ENCODE peak calls at places on chromosomes 1 and 21, in six cellular contexts. One of them, this sample, is unnamed.

GRCh38 chr21:44742418-44743153 is 31.2 kb upstream of the TSPEAR start:
- DNase-seq in mesendoderm: no peak
- DNase-seq in amygdala: no peak
- DNase-seq in cardiac fibroblast: peak; percentile 38
- DNase-seq in EH: peak; percentile 14
- DNase-seq in epithelial cell of esophagus: peak; percentile 34
- DNase-seq in this sample: peak; percentile 54

GRCh38 chr1:181111559-181111958 is 23.1 kb downstream of the IER5 start:
- DNase-seq in epithelial cell of esophagus: peak; percentile 71
- DNase-seq in mesendoderm: no peak
- DNase-seq in EH: peak; percentile 72
- DNase-seq in amygdala: no peak
- DNase-seq in cardiac fibroblast: peak; percentile 83
- DNase-seq in this sample: peak; percentile 67

GRCh38 chr1:15224259-15224869 is 22.7 kb upstream of the FHAD1 start:
- DNase-seq in cardiac fibroblast: no peak
- DNase-seq in epithelial cell of esophagus: no peak
- DNase-seq in mesendoderm: no peak
- DNase-seq in amygdala: peak; percentile 25
- DNase-seq in EH: no peak
- DNase-seq in this sample: no peak

GRCh38 chr1:241401156-241401555 is 44.2 kb upstream of the RGS7 start:
- DNase-seq in epithelial cell of esophagus: no peak
- DNase-seq in EH: no peak
- DNase-seq in mesendoderm: no peak
- DNase-seq in cardiac fibroblast: peak; percentile 53
- DNase-seq in amygdala: no peak
- DNase-seq in this sample: no peak

GRCh38 chr1:119613769-119614358 is 34.2 kb downstream of the ZNF697 start:
- DNase-seq in cardiac fibroblast: peak; percentile 91
- DNase-seq in mesendoderm: peak; percentile 93
- DNase-seq in epithelial cell of esophagus: peak; percentile 89
- DNase-seq in EH: peak; percentile 87
- DNase-seq in amygdala: peak; percentile 47
- DNase-seq in this sample: peak; percentile 90

GRCh38 chr1:24970926-24971530 is 41.0 kb upstream of the RUNX3 start:
- DNase-seq in EH: peak; percentile 46
- DNase-seq in amygdala: no peak
- DNase-seq in epithelial cell of esophagus: no peak
- DNase-seq in mesendoderm: no peak
- DNase-seq in cardiac fibroblast: no peak
- DNase-seq in this sample: no peak

GRCh38 chr1:232223887-232224286 is 406.0 kb downstream of the SIPA1L2 start:
- DNase-seq in epithelial cell of esophagus: no peak
- DNase-seq in EH: no peak
- DNase-seq in mesendoderm: no peak
- DNase-seq in amygdala: no peak
- DNase-seq in cardiac fibroblast: no peak
- DNase-seq in this sample: no peak

GRCh38 chr21:33406493-33406892 is 3.3 kb downstream of the IFNGR2 start:
- DNase-seq in amygdala: no peak
- DNase-seq in epithelial cell of esophagus: no peak
- DNase-seq in cardiac fibroblast: no peak
- DNase-seq in mesendoderm: no peak
- DNase-seq in EH: no peak
- DNase-seq in this sample: no peak

GRCh38 chr21:43333301-43334062 is 93.4 kb downstream of the SIK1 start:
- DNase-seq in amygdala: no peak
- DNase-seq in epithelial cell of esophagus: peak; percentile 95
- DNase-seq in cardiac fibroblast: peak; percentile 91
- DNase-seq in mesendoderm: peak; percentile 89
- DNase-seq in EH: peak; percentile 98
- DNase-seq in this sample: peak; percentile 95

GRCh38 chr1:186420923-186421322 is 40.0 kb downstream of the PDC start:
- DNase-seq in cardiac fibroblast: no peak
- DNase-seq in amygdala: no peak
- DNase-seq in mesendoderm: no peak
- DNase-seq in EH: peak; percentile 23
- DNase-seq in epithelial cell of esophagus: no peak
- DNase-seq in this sample: no peak

GRCh38 chr1:178385662-178386061 is 111.1 kb downstream of the CLEC20A start:
- DNase-seq in EH: no peak
- DNase-seq in amygdala: no peak
- DNase-seq in epithelial cell of esophagus: peak; percentile 65
- DNase-seq in mesendoderm: no peak
- DNase-seq in cardiac fibroblast: no peak
- DNase-seq in this sample: no peak

GRCh38 chr1:110555807-110556470 is 37.0 kb upstream of the KCNA10 start:
- DNase-seq in cardiac fibroblast: no peak
- DNase-seq in mesendoderm: no peak
- DNase-seq in epithelial cell of esophagus: no peak
- DNase-seq in EH: peak; percentile 2
- DNase-seq in amygdala: peak; percentile 89
- DNase-seq in this sample: no peak

GRCh38 chr1:54220004-54220811 is 20.2 kb downstream of the MRPL37 start:
- DNase-seq in mesendoderm: peak; percentile 52
- DNase-seq in amygdala: peak; percentile 53
- DNase-seq in cardiac fibroblast: peak; percentile 74
- DNase-seq in epithelial cell of esophagus: no peak
- DNase-seq in EH: peak; percentile 52
- DNase-seq in this sample: no peak

GRCh38 chr1:208538078-208538477 is 293.9 kb upstream of the PLXNA2 start:
- DNase-seq in cardiac fibroblast: no peak
- DNase-seq in epithelial cell of esophagus: no peak
- DNase-seq in amygdala: no peak
- DNase-seq in mesendoderm: no peak
- DNase-seq in EH: no peak
- DNase-seq in this sample: no peak

GRCh38 chr1:109639063-109639840 is 16.6 kb upstream of the GSTM4 start:
- DNase-seq in cardiac fibroblast: no peak
- DNase-seq in EH: no peak
- DNase-seq in epithelial cell of esophagus: no peak
- DNase-seq in amygdala: no peak
- DNase-seq in mesendoderm: no peak
- DNase-seq in this sample: no peak

GRCh38 chr1:224623310-224623714 is 7.2 kb downstream of the CNIH3 start:
- DNase-seq in amygdala: no peak
- DNase-seq in cardiac fibroblast: peak; percentile 71
- DNase-seq in mesendoderm: no peak
- DNase-seq in epithelial cell of esophagus: peak; percentile 21
- DNase-seq in EH: peak; percentile 80
- DNase-seq in this sample: peak; percentile 63

GRCh38 chr1:8025061-8025670 is 943 bp downstream of the ERRFI1 start:
- DNase-seq in mesendoderm: no peak
- DNase-seq in amygdala: no peak
- DNase-seq in epithelial cell of esophagus: peak; percentile 75
- DNase-seq in cardiac fibroblast: peak; percentile 52
- DNase-seq in EH: peak; percentile 15
- DNase-seq in this sample: peak; percentile 74

GRCh38 chr1:152879559-152880198 is 1.6 kb downstream of the SMCP start:
- DNase-seq in epithelial cell of esophagus: no peak
- DNase-seq in mesendoderm: no peak
- DNase-seq in cardiac fibroblast: no peak
- DNase-seq in EH: no peak
- DNase-seq in amygdala: no peak
- DNase-seq in this sample: no peak

GRCh38 chr1:113255038-113255727 is 135.1 kb upstream of the MAGI3 start:
- DNase-seq in amygdala: no peak
- DNase-seq in mesendoderm: no peak
- DNase-seq in epithelial cell of esophagus: no peak
- DNase-seq in cardiac fibroblast: no peak
- DNase-seq in EH: no peak
- DNase-seq in this sample: peak; percentile 44

GRCh38 chr1:46246548-46247432 is 773 bp upstream of the RAD54L start:
- DNase-seq in mesendoderm: no peak
- DNase-seq in epithelial cell of esophagus: no peak
- DNase-seq in EH: peak; percentile 67
- DNase-seq in amygdala: no peak
- DNase-seq in cardiac fibroblast: peak; percentile 49
- DNase-seq in this sample: peak; percentile 35

GRCh38 chr1:15730936-15731335 is 5.1 kb upstream of the SLC25A34 start:
- DNase-seq in mesendoderm: no peak
- DNase-seq in cardiac fibroblast: no peak
- DNase-seq in epithelial cell of esophagus: no peak
- DNase-seq in amygdala: no peak
- DNase-seq in EH: no peak
- DNase-seq in this sample: no peak

GRCh38 chr1:16905112-16905855 is 9.5 kb downstream of the RNU1-2 start:
- DNase-seq in cardiac fibroblast: no peak
- DNase-seq in EH: peak; percentile 90
- DNase-seq in amygdala: no peak
- DNase-seq in epithelial cell of esophagus: no peak
- DNase-seq in mesendoderm: peak; percentile 93
- DNase-seq in this sample: peak; percentile 77

GRCh38 chr1:233431753-233432403 is 104.4 kb downstream of the MAP3K21 start:
- DNase-seq in mesendoderm: no peak
- DNase-seq in amygdala: no peak
- DNase-seq in cardiac fibroblast: no peak
- DNase-seq in epithelial cell of esophagus: no peak
- DNase-seq in EH: no peak
- DNase-seq in this sample: no peak

GRCh38 chr1:60759257-60759656 is 323.1 kb upstream of the NFIA start:
- DNase-seq in cardiac fibroblast: no peak
- DNase-seq in epithelial cell of esophagus: no peak
- DNase-seq in mesendoderm: no peak
- DNase-seq in EH: no peak
- DNase-seq in amygdala: no peak
- DNase-seq in this sample: no peak

GRCh38 chr1:226549094-226549936 is 751 bp downstream of the STUM start:
- DNase-seq in mesendoderm: no peak
- DNase-seq in amygdala: no peak
- DNase-seq in cardiac fibroblast: no peak
- DNase-seq in EH: no peak
- DNase-seq in epithelial cell of esophagus: no peak
- DNase-seq in this sample: peak; percentile 25

GRCh38 chr1:44964396-44964795 is 22.0 kb downstream of the EIF2B3 start:
- DNase-seq in epithelial cell of esophagus: peak; percentile 46
- DNase-seq in mesendoderm: no peak
- DNase-seq in amygdala: no peak
- DNase-seq in EH: no peak
- DNase-seq in cardiac fibroblast: no peak
- DNase-seq in this sample: no peak

GRCh38 chr1:208324005-208324404 is 79.8 kb upstream of the PLXNA2 start:
- DNase-seq in epithelial cell of esophagus: no peak
- DNase-seq in EH: no peak
- DNase-seq in mesendoderm: peak; percentile 31
- DNase-seq in amygdala: no peak
- DNase-seq in cardiac fibroblast: no peak
- DNase-seq in this sample: no peak